ENCODE peak calls at places on chromosomes 5 and 9, in five cellular contexts. V is CD8-positive, alpha-beta T cell; Y is ascending aorta; Z is uterus; O is pancreas. M is an unnamed sample.

GRCh38 chr5:353599-354580 is 32.4 kb downstream of the AHRR start:
- DNase-seq in V (no peak), Y (no peak), O (no peak), Z (no peak), M (no peak)

GRCh38 chr9:16318516-16319060 is 551.9 kb downstream of the BNC2 start:
- DNase-seq in Z (no peak), Y (peak; percentile 50), O (no peak), V (no peak), M (no peak)

GRCh38 chr9:123089790-123090189 is 56.3 kb downstream of the GPR21 start:
- DNase-seq in Z (no peak), Y (no peak), O (no peak), V (no peak), M (no peak)

GRCh38 chr5:132260051-132260450 is 2.6 kb downstream of the PDLIM4 start:
- DNase-seq in Y (peak; percentile 69), O (no peak), V (no peak), Z (no peak), M (no peak)

GRCh38 chr9:4615251-4615650 is 46.8 kb upstream of the PLPP6 start:
- DNase-seq in O (no peak), Y (no peak), V (no peak), Z (no peak), M (no peak)

GRCh38 chr5:127306647-127307046 is 16.1 kb downstream of the MEGF10 start:
- DNase-seq in Z (no peak), Y (no peak), O (no peak), V (no peak), M (no peak)

GRCh38 chr9:88387035-88387732 is 1.1 kb upstream of the SPIN1 start:
- DNase-seq in Z (peak; percentile 26), Y (peak; percentile 69), O (peak; percentile 56), V (no peak), M (peak; percentile 42)

GRCh38 chr5:149424371-149425315 is 45.6 kb upstream of the IL17B start:
- DNase-seq in O (no peak), V (no peak), Z (no peak), Y (no peak), M (no peak)

GRCh38 chr5:32711693-32712462 is 757 bp downstream of the NPR3 start:
- DNase-seq in V (no peak), O (no peak), Y (peak; percentile 76), Z (no peak), M (no peak)

GRCh38 chr5:142425286-142426065 is 100.7 kb upstream of the SPRY4 start:
- DNase-seq in Z (no peak), Y (no peak), V (no peak), O (no peak), M (no peak)

GRCh38 chr5:38404236-38404635 is 145.9 kb downstream of the EGFLAM start:
- DNase-seq in O (no peak), Z (no peak), V (no peak), Y (no peak), M (no peak)

GRCh38 chr5:38401145-38401544 is 142.8 kb downstream of the EGFLAM start:
- DNase-seq in Z (no peak), V (no peak), O (no peak), Y (no peak), M (no peak)

GRCh38 chr5:38403407-38403806 is 145.0 kb downstream of the EGFLAM start:
- DNase-seq in V (no peak), Z (no peak), O (no peak), Y (no peak), M (no peak)

GRCh38 chr5:38408446-38409175 is 147.8 kb downstream of the LIFR start:
- DNase-seq in O (no peak), Y (no peak), V (no peak), Z (no peak), M (no peak)

DNA sequence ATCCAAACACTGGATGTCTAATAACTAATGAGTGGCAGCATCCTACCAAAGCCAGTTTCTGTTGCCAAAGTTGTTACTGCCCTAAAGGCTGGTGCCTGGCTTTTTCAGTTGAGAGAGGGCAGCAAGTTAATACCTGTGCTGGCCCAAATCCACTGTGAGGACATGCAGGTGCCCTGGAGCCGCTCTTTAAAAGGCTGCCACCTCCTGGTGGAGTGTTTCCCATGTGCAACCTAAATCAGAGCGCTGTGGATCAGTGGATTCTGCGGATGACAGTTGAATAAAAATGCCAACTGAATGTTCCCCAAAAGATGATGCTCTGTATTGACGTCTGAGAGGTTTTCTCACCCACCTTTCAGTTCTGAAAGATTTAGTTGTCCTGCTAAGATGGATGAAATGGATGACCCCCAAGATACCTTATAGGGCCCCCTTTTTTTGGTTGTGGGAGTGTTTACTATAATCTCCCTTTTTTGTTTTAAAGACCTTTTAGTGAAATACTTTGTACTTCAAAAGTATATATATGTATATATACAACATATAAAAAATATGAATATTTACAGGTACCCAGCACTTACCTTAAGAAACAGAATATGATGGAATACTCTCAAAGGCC is 146.4 kb downstream of the EGFLAM start:
- DNase-seq in O (no peak), V (no peak), Y (no peak), Z (no peak), M (no peak)
- TF ChIP-seq CTCF in O (no peak), V (no peak), Y (no peak), Z (no peak), M (no peak)

GRCh38 chr5:103263054-103263453 is 4.5 kb downstream of the MACIR start:
- DNase-seq in O (no peak), V (no peak), Y (no peak), Z (no peak), M (no peak)
- H3K4me3 ChIP-seq in O (no peak overlapping the region), V (no peak overlapping the region), Y (no peak overlapping the region), Z (no peak overlapping the region), M (no peak overlapping the region)

GRCh38 chr9:562330-562729 is 279.2 kb upstream of the DMRT1 start:
- DNase-seq in Z (no peak), O (no peak), Y (no peak), V (no peak), M (no peak)

GRCh38 chr9:561430-561829 is 280.1 kb upstream of the DMRT1 start:
- DNase-seq in Y (no peak), V (no peak), Z (no peak), O (no peak), M (no peak)

GRCh38 chr9:567128-567745 is 274.3 kb upstream of the DMRT1 start:
- DNase-seq in Y (no peak), V (no peak), Z (no peak), O (no peak), M (no peak)

GRCh38 chr9:565528-565927 is 276.0 kb upstream of the DMRT1 start:
- DNase-seq in Y (no peak), V (no peak), Z (no peak), O (no peak), M (no peak)

GRCh38 chr9:563200-563599 is 278.3 kb upstream of the DMRT1 start:
- DNase-seq in Z (no peak), Y (no peak), O (no peak), V (no peak), M (no peak)
- H3K4me1 ChIP-seq in Z (no peaks in the 10 kb centered on the region), Y (no peaks in the 10 kb centered on the region), O (peaks cover 6% of the 10 kb centered on the region), V (no peaks in the 10 kb centered on the region), M (no peaks in the 10 kb centered on the region)

GRCh38 chr5:6626494-6626893 is 6.3 kb downstream of the NSUN2 start:
- DNase-seq in Y (no peak), V (no peak), Z (no peak), O (no peak), M (no peak)
- TF ChIP-seq CTCF in Y (no peak), V (no peak), Z (no peak), O (no peak), M (no peak)

GRCh38 chr5:123095694-123096120 is 6.7 kb downstream of the PRDM6 start:
- DNase-seq in V (no peak), Z (no peak), Y (no peak), O (no peak), M (no peak)
- H3K4me3 ChIP-seq in V (no peak overlapping the region), Z (no peak overlapping the region), Y (peak overlapping the region; percentile 97), O (no peak overlapping the region), M (no peak overlapping the region)

M was measured in tibial nerve.